ENCODE peak calls at places on chromosomes 7 and 10, in six cellular contexts. One of them, this sample, is unnamed.

GRCh38 chr10:29783211-29783947 is 148.6 kb upstream of the SVIL start:
- DNase-seq in A549: no peak
- DNase-seq in HepG2: no peak
- DNase-seq in IMR-90: peak; percentile 41
- DNase-seq in K562: no peak
- DNase-seq in GM12878: no peak
- DNase-seq in this sample: no peak

GRCh38 chr7:142338633-142339501 is 81.0 kb upstream of the PRSS58 start:
- DNase-seq in A549: peak; percentile 27
- DNase-seq in HepG2: no peak
- DNase-seq in IMR-90: peak; percentile 14
- DNase-seq in K562: no peak
- DNase-seq in GM12878: no peak
- DNase-seq in this sample: peak; percentile 56

GRCh38 chr7:44145969-44146897 is 5.1 kb upstream of the MYL7 start:
- DNase-seq in A549: peak; percentile 46
- DNase-seq in HepG2: no peak
- DNase-seq in IMR-90: peak; percentile 12
- DNase-seq in K562: peak; percentile 100
- DNase-seq in GM12878: no peak
- DNase-seq in this sample: peak; percentile 91

GRCh38 chr10:102735065-102735562 is 8.6 kb upstream of the WBP1L start:
- DNase-seq in A549: peak; percentile 42
- DNase-seq in HepG2: no peak
- DNase-seq in IMR-90: no peak
- DNase-seq in K562: peak; percentile 69
- DNase-seq in GM12878: no peak
- DNase-seq in this sample: no peak

GRCh38 chr7:84637568-84638338 is 443.2 kb upstream of the SEMA3A start:
- DNase-seq in A549: peak; percentile 57
- DNase-seq in HepG2: no peak
- DNase-seq in IMR-90: peak; percentile 90
- DNase-seq in K562: no peak
- DNase-seq in GM12878: no peak
- DNase-seq in this sample: no peak

GRCh38 chr10:73886625-73887024 is 12.3 kb upstream of the CAMK2G start:
- DNase-seq in A549: no peak
- DNase-seq in HepG2: no peak
- DNase-seq in IMR-90: no peak
- DNase-seq in K562: no peak
- DNase-seq in GM12878: no peak
- DNase-seq in this sample: no peak

GRCh38 chr10:105029285-105029684 is 388.2 kb downstream of the SORCS3 start:
- DNase-seq in A549: no peak
- DNase-seq in HepG2: no peak
- DNase-seq in IMR-90: no peak
- DNase-seq in K562: no peak
- DNase-seq in GM12878: no peak
- DNase-seq in this sample: no peak

GRCh38 chr7:157411580-157411979 is 74.8 kb downstream of the DNAJB6 start:
- DNase-seq in A549: no peak
- DNase-seq in HepG2: no peak
- DNase-seq in IMR-90: no peak
- DNase-seq in K562: peak; percentile 84
- DNase-seq in GM12878: no peak
- DNase-seq in this sample: no peak

GRCh38 chr7:1346851-1347250 is 112.4 kb downstream of the MICALL2 start:
- DNase-seq in A549: no peak
- DNase-seq in HepG2: no peak
- DNase-seq in IMR-90: no peak
- DNase-seq in K562: no peak
- DNase-seq in GM12878: no peak
- DNase-seq in this sample: no peak

GRCh38 chr10:5199398-5199797 is 2.8 kb downstream of the AKR1C4 start:
- DNase-seq in A549: peak; percentile 23
- DNase-seq in HepG2: no peak
- DNase-seq in IMR-90: no peak
- DNase-seq in K562: no peak
- DNase-seq in GM12878: no peak
- DNase-seq in this sample: peak; percentile 35

GRCh38 chr7:30396379-30396778 is 82.2 kb downstream of the NOD1 start:
- DNase-seq in A549: peak; percentile 20
- DNase-seq in HepG2: no peak
- DNase-seq in IMR-90: no peak
- DNase-seq in K562: no peak
- DNase-seq in GM12878: no peak
- DNase-seq in this sample: no peak

GRCh38 chr7:66505531-66506451 is 122.9 kb upstream of the KCTD7 start:
- DNase-seq in A549: no peak
- DNase-seq in HepG2: no peak
- DNase-seq in IMR-90: no peak
- DNase-seq in K562: peak; percentile 5
- DNase-seq in GM12878: no peak
- DNase-seq in this sample: no peak

GRCh38 chr7:87047-87446 is 105.3 kb upstream of the FAM20C start:
- DNase-seq in A549: no peak
- DNase-seq in HepG2: no peak
- DNase-seq in IMR-90: no peak
- DNase-seq in K562: no peak
- DNase-seq in GM12878: no peak
- DNase-seq in this sample: no peak

GRCh38 chr7:115087437-115087836 is 165.5 kb downstream of the MDFIC start:
- DNase-seq in A549: peak; percentile 33
- DNase-seq in HepG2: peak; percentile 31
- DNase-seq in IMR-90: peak; percentile 92
- DNase-seq in K562: no peak
- DNase-seq in GM12878: no peak
- DNase-seq in this sample: no peak

GRCh38 chr10:102408728-102409603 is 9.6 kb downstream of the PSD start:
- DNase-seq in A549: no peak
- DNase-seq in HepG2: no peak
- DNase-seq in IMR-90: peak; percentile 44
- DNase-seq in K562: peak; percentile 84
- DNase-seq in GM12878: no peak
- DNase-seq in this sample: peak; percentile 54

GRCh38 chr10:130772056-130772455 is 539.5 kb downstream of the TCERG1L start:
- DNase-seq in A549: no peak
- DNase-seq in HepG2: no peak
- DNase-seq in IMR-90: no peak
- DNase-seq in K562: no peak
- DNase-seq in GM12878: no peak
- DNase-seq in this sample: no peak

GRCh38 chr7:156640949-156641485 is 443 bp downstream of the RNF32 start:
- DNase-seq in A549: peak; percentile 53
- DNase-seq in HepG2: no peak
- DNase-seq in IMR-90: peak; percentile 57
- DNase-seq in K562: no peak
- DNase-seq in GM12878: no peak
- DNase-seq in this sample: no peak

GRCh38 chr10:122243560-122243959 is 27.5 kb upstream of the BTBD16 start:
- DNase-seq in A549: no peak
- DNase-seq in HepG2: no peak
- DNase-seq in IMR-90: no peak
- DNase-seq in K562: no peak
- DNase-seq in GM12878: no peak
- DNase-seq in this sample: no peak

GRCh38 chr7:95527033-95527775 is 41.5 kb downstream of the ASB4 start:
- DNase-seq in A549: peak; percentile 75
- DNase-seq in HepG2: peak; percentile 58
- DNase-seq in IMR-90: peak; percentile 44
- DNase-seq in K562: peak; percentile 78
- DNase-seq in GM12878: no peak
- DNase-seq in this sample: peak; percentile 80

GRCh38 chr7:19930051-19930450 is 156.6 kb upstream of the TMEM196 start:
- DNase-seq in A549: no peak
- DNase-seq in HepG2: no peak
- DNase-seq in IMR-90: no peak
- DNase-seq in K562: no peak
- DNase-seq in GM12878: no peak
- DNase-seq in this sample: no peak

GRCh38 chr7:138980575-138981285 is 459 bp downstream of the KIAA1549 start:
- DNase-seq in A549: no peak
- DNase-seq in HepG2: no peak
- DNase-seq in IMR-90: no peak
- DNase-seq in K562: no peak
- DNase-seq in GM12878: no peak
- DNase-seq in this sample: no peak

GRCh38 chr7:120273476-120273975 is 551 bp downstream of the KCND2 start:
- DNase-seq in A549: peak; percentile 6
- DNase-seq in HepG2: peak; percentile 0
- DNase-seq in IMR-90: no peak
- DNase-seq in K562: no peak
- DNase-seq in GM12878: peak; percentile 15
- DNase-seq in this sample: peak; percentile 12

GRCh38 chr7:34107306-34107705 is 202.0 kb downstream of the BMPER start:
- DNase-seq in A549: no peak
- DNase-seq in HepG2: no peak
- DNase-seq in IMR-90: peak; percentile 63
- DNase-seq in K562: no peak
- DNase-seq in GM12878: no peak
- DNase-seq in this sample: no peak

GRCh38 chr10:15775513-15775912 is 55.8 kb upstream of the ITGA8 start:
- DNase-seq in A549: no peak
- DNase-seq in HepG2: no peak
- DNase-seq in IMR-90: peak; percentile 92
- DNase-seq in K562: no peak
- DNase-seq in GM12878: no peak
- DNase-seq in this sample: no peak

DNA sequence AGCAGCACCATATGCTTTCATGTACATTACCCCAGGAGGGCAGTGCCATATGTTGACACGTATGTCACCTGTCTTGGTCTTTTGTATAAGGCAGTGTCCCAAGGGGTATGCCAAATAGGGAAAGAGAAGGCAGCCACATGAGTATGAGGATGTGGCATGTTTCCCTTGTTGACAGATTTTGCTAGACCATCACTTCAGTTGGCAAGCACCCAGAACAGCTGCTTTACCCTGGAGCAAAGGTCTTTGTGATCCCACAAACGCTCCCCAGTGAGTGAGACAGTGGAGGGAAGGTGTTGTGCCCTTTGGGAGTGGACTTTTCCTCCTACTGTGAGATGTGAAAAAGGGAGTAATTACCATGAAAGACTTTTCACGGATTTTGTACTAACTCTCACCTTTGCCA is 350.1 kb downstream of the ETV1 start:
- DNase-seq in A549: no peak
- DNase-seq in HepG2: no peak
- DNase-seq in IMR-90: no peak
- DNase-seq in K562: no peak
- DNase-seq in GM12878: no peak
- DNase-seq in this sample: no peak
- TF ChIP-seq BHLHE40 in A549: no peak
- TF ChIP-seq BHLHE40 in HepG2: no peak
- TF ChIP-seq BHLHE40 in IMR-90: no peak
- TF ChIP-seq BHLHE40 in K562: no peak
- TF ChIP-seq BHLHE40 in GM12878: no peak
- TF ChIP-seq BHLHE40 in this sample: no peak

DNA sequence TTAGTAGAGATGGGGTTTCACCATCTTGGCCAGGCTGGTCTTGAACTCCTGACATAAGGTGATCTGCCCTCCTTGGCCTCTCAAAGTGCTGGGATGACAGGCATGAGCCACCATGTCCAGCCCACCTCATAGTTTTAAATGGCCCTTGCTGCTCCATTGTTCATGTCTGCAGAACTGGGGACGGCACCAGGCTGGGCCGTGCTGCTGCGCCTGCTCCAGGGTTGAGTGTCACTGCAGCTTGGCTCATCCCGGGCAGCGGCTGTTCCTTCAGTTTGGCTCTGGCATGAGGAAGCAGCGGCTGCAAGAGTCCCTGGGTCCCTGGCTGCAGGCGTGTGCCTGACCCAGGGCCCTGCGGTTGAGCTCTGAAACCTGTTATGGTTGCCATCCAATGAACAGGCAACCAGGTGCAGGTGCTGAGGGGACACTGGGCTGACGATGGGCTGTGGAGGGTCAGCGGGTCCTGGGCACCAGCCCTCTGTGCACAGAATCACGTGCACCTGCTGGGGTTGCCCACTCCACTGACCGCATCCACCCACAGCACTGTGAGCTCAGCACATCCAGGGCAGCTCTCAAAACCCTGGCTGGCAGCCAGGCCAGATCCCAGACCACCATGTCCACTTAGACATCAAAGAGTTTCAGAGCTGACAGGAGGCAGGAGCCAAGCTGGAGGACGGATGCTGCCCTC is 70.2 kb upstream of the PPP2R2D start:
- DNase-seq in A549: no peak
- DNase-seq in HepG2: no peak
- DNase-seq in IMR-90: no peak
- DNase-seq in K562: no peak
- DNase-seq in GM12878: no peak
- DNase-seq in this sample: no peak
- TF ChIP-seq BHLHE40 in A549: no peak
- TF ChIP-seq BHLHE40 in HepG2: no peak
- TF ChIP-seq BHLHE40 in IMR-90: no peak
- TF ChIP-seq BHLHE40 in K562: no peak
- TF ChIP-seq BHLHE40 in GM12878: no peak
- TF ChIP-seq BHLHE40 in this sample: no peak

DNA sequence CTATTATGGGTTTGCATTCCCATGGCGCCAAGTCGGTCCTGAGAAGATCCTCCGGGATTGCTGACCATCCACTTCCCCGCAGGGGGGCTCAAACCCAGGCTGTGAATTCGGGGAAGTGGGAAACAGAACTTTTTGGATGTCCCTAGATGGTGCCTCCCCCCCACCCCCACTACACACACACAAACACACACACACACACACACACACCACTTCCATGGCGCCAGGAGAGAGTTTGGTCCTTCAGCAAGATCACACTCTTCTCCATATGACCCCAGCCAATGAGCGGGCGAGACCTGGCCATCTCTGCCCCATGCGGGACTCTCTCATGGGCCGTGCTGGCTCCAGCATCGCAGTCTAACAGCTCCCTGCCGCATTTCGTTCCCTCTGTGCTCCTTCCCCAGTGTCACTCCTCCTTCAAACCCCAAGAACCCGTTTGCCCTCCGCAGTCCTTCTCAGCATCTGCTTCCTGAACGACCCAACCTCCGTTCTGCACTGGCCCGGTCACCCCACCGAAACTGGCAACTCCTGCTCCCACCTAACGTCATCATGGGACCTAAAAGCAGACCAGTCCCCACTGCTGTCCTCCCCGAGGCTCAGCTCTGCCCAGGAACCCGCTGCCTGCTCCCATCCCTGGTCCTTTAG is 32.1 kb upstream of the TNRC18 start:
- DNase-seq in A549: no peak
- DNase-seq in HepG2: no peak
- DNase-seq in IMR-90: no peak
- DNase-seq in K562: no peak
- DNase-seq in GM12878: no peak
- DNase-seq in this sample: no peak
- TF ChIP-seq BHLHE40 in A549: no peak
- TF ChIP-seq BHLHE40 in HepG2: no peak
- TF ChIP-seq BHLHE40 in IMR-90: no peak
- TF ChIP-seq BHLHE40 in K562: no peak
- TF ChIP-seq BHLHE40 in GM12878: no peak
- TF ChIP-seq BHLHE40 in this sample: no peak

DNA sequence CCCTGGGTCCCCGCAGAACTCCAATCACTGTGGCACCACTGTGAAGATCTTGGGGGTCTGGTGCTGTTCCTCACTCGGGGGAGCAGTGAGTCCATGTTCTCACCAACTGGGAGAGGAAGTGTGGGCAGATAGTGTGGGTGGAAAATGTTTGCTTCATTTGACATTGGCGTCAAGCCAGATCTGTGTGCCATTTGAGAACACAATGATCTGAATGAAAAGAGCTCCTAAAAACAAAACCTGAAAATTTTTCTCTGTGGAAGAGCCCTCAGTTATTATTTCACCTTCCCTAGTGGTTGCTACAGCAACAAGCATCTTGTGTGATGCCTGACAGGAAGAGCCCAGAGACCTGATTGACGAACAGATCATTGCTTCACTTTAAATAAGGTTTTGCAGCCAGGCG is 125.6 kb downstream of the VIPR2 start:
- DNase-seq in A549: no peak
- DNase-seq in HepG2: no peak
- DNase-seq in IMR-90: no peak
- DNase-seq in K562: no peak
- DNase-seq in GM12878: no peak
- DNase-seq in this sample: no peak
- TF ChIP-seq BHLHE40 in A549: no peak
- TF ChIP-seq BHLHE40 in HepG2: no peak
- TF ChIP-seq BHLHE40 in IMR-90: no peak
- TF ChIP-seq BHLHE40 in K562: no peak
- TF ChIP-seq BHLHE40 in GM12878: no peak
- TF ChIP-seq BHLHE40 in this sample: no peak